ENCODE peak calls at places on chromosomes 5 and 9, in nine cellular contexts. One of them, this sample, is unnamed.

GRCh38 chr9:129131300-129132145 is 20.3 kb downstream of the PTPA start:
- DNase-seq in astrocyte: peak; percentile 16
- DNase-seq in fibroblast of lung: peak; percentile 65
- DNase-seq in H1: no peak
- DNase-seq in endothelial cell of umbilical vein: peak; percentile 65
- DNase-seq in mammary epithelial cell: peak; percentile 50
- DNase-seq in keratinocyte: no peak
- DNase-seq in SK-N-SH: peak; percentile 91
- DNase-seq in GM23248: peak; percentile 77
- DNase-seq in this sample: peak; percentile 92

GRCh38 chr5:91875133-91875779 is 492.1 kb upstream of the ARRDC3 start:
- DNase-seq in GM23248: no peak
- DNase-seq in astrocyte: no peak
- DNase-seq in H1: no peak
- DNase-seq in mammary epithelial cell: no peak
- DNase-seq in keratinocyte: no peak
- DNase-seq in endothelial cell of umbilical vein: no peak
- DNase-seq in SK-N-SH: no peak
- DNase-seq in fibroblast of lung: peak; percentile 72
- DNase-seq in this sample: no peak

GRCh38 chr9:36091028-36091953 is 45.2 kb upstream of the GLIPR2 start:
- DNase-seq in mammary epithelial cell: no peak
- DNase-seq in fibroblast of lung: peak; percentile 63
- DNase-seq in GM23248: peak; percentile 62
- DNase-seq in endothelial cell of umbilical vein: peak; percentile 83
- DNase-seq in astrocyte: peak; percentile 89
- DNase-seq in SK-N-SH: no peak
- DNase-seq in keratinocyte: no peak
- DNase-seq in H1: no peak
- DNase-seq in this sample: peak; percentile 27

GRCh38 chr5:149963722-149964121 is 3.2 kb downstream of the SLC26A2 start:
- DNase-seq in mammary epithelial cell: no peak
- DNase-seq in H1: no peak
- DNase-seq in endothelial cell of umbilical vein: no peak
- DNase-seq in fibroblast of lung: no peak
- DNase-seq in astrocyte: no peak
- DNase-seq in SK-N-SH: no peak
- DNase-seq in GM23248: no peak
- DNase-seq in keratinocyte: no peak
- DNase-seq in this sample: no peak

GRCh38 chr5:179326176-179326997 is 18.9 kb downstream of the ADAMTS2 start:
- DNase-seq in SK-N-SH: peak; percentile 92
- DNase-seq in H1: no peak
- DNase-seq in GM23248: peak; percentile 85
- DNase-seq in keratinocyte: no peak
- DNase-seq in fibroblast of lung: peak; percentile 78
- DNase-seq in endothelial cell of umbilical vein: no peak
- DNase-seq in astrocyte: no peak
- DNase-seq in mammary epithelial cell: no peak
- DNase-seq in this sample: no peak

GRCh38 chr5:129963359-129963758 is 59.1 kb downstream of the CHSY3 start:
- DNase-seq in H1: no peak
- DNase-seq in fibroblast of lung: peak; percentile 91
- DNase-seq in GM23248: peak; percentile 88
- DNase-seq in mammary epithelial cell: peak; percentile 66
- DNase-seq in SK-N-SH: no peak
- DNase-seq in keratinocyte: no peak
- DNase-seq in endothelial cell of umbilical vein: peak; percentile 90
- DNase-seq in astrocyte: peak; percentile 93
- DNase-seq in this sample: no peak

GRCh38 chr5:126594077-126594476 is 942 bp downstream of the ALDH7A1 start:
- DNase-seq in keratinocyte: peak; percentile 36
- DNase-seq in GM23248: peak; percentile 40
- DNase-seq in H1: no peak
- DNase-seq in mammary epithelial cell: peak; percentile 69
- DNase-seq in endothelial cell of umbilical vein: peak; percentile 25
- DNase-seq in SK-N-SH: no peak
- DNase-seq in astrocyte: peak; percentile 23
- DNase-seq in fibroblast of lung: peak; percentile 20
- DNase-seq in this sample: no peak

GRCh38 chr9:95742821-95743220 is 132.7 kb upstream of the ERCC6L2 start:
- DNase-seq in SK-N-SH: no peak
- DNase-seq in fibroblast of lung: no peak
- DNase-seq in H1: no peak
- DNase-seq in keratinocyte: no peak
- DNase-seq in astrocyte: no peak
- DNase-seq in endothelial cell of umbilical vein: peak; percentile 11
- DNase-seq in GM23248: no peak
- DNase-seq in mammary epithelial cell: no peak
- DNase-seq in this sample: no peak

GRCh38 chr5:121175986-121176385 is 675.7 kb upstream of the FTMT start:
- DNase-seq in astrocyte: no peak
- DNase-seq in mammary epithelial cell: no peak
- DNase-seq in H1: no peak
- DNase-seq in fibroblast of lung: peak; percentile 45
- DNase-seq in GM23248: no peak
- DNase-seq in endothelial cell of umbilical vein: no peak
- DNase-seq in SK-N-SH: no peak
- DNase-seq in keratinocyte: no peak
- DNase-seq in this sample: no peak

GRCh38 chr9:76297721-76298239 is 96.4 kb downstream of the RFK start:
- DNase-seq in mammary epithelial cell: no peak
- DNase-seq in keratinocyte: no peak
- DNase-seq in SK-N-SH: no peak
- DNase-seq in fibroblast of lung: peak; percentile 39
- DNase-seq in endothelial cell of umbilical vein: no peak
- DNase-seq in astrocyte: peak; percentile 19
- DNase-seq in GM23248: peak; percentile 51
- DNase-seq in H1: no peak
- DNase-seq in this sample: no peak

GRCh38 chr9:129612815-129613519 is 7.9 kb downstream of the C9orf50 start:
- DNase-seq in GM23248: no peak
- DNase-seq in astrocyte: no peak
- DNase-seq in H1: no peak
- DNase-seq in SK-N-SH: no peak
- DNase-seq in endothelial cell of umbilical vein: no peak
- DNase-seq in fibroblast of lung: no peak
- DNase-seq in keratinocyte: no peak
- DNase-seq in mammary epithelial cell: no peak
- DNase-seq in this sample: no peak

GRCh38 chr9:95645992-95646391 is 129.2 kb upstream of the PTCH1 start:
- DNase-seq in keratinocyte: no peak
- DNase-seq in fibroblast of lung: peak; percentile 53
- DNase-seq in astrocyte: peak; percentile 50
- DNase-seq in mammary epithelial cell: no peak
- DNase-seq in GM23248: peak; percentile 10
- DNase-seq in SK-N-SH: no peak
- DNase-seq in H1: no peak
- DNase-seq in endothelial cell of umbilical vein: peak; percentile 32
- DNase-seq in this sample: no peak

GRCh38 chr5:69188811-69189161 is 597 bp upstream of the CENPH start:
- DNase-seq in endothelial cell of umbilical vein: no peak
- DNase-seq in H1: no peak
- DNase-seq in SK-N-SH: no peak
- DNase-seq in mammary epithelial cell: no peak
- DNase-seq in fibroblast of lung: no peak
- DNase-seq in keratinocyte: no peak
- DNase-seq in astrocyte: no peak
- DNase-seq in GM23248: no peak
- DNase-seq in this sample: no peak

GRCh38 chr9:107213561-107214028 is 69.5 kb upstream of the RAD23B start:
- DNase-seq in mammary epithelial cell: peak; percentile 91
- DNase-seq in keratinocyte: peak; percentile 60
- DNase-seq in fibroblast of lung: peak; percentile 94
- DNase-seq in astrocyte: peak; percentile 96
- DNase-seq in SK-N-SH: no peak
- DNase-seq in H1: peak; percentile 5
- DNase-seq in endothelial cell of umbilical vein: peak; percentile 50
- DNase-seq in GM23248: peak; percentile 91
- DNase-seq in this sample: no peak

GRCh38 chr9:97271292-97271691 is 36.2 kb upstream of the CCDC180 start:
- DNase-seq in H1: no peak
- DNase-seq in SK-N-SH: no peak
- DNase-seq in GM23248: no peak
- DNase-seq in astrocyte: no peak
- DNase-seq in endothelial cell of umbilical vein: no peak
- DNase-seq in fibroblast of lung: no peak
- DNase-seq in mammary epithelial cell: no peak
- DNase-seq in keratinocyte: no peak
- DNase-seq in this sample: no peak
- H3K4me3 ChIP-seq in H1: no peak overlapping the region
- H3K4me3 ChIP-seq in SK-N-SH: no peak overlapping the region
- H3K4me3 ChIP-seq in GM23248: no peak overlapping the region
- H3K4me3 ChIP-seq in astrocyte: no peak overlapping the region
- H3K4me3 ChIP-seq in endothelial cell of umbilical vein: no peak overlapping the region
- H3K4me3 ChIP-seq in fibroblast of lung: no peak overlapping the region
- H3K4me3 ChIP-seq in mammary epithelial cell: no peak overlapping the region
- H3K4me3 ChIP-seq in keratinocyte: no peak overlapping the region
- H3K4me3 ChIP-seq in this sample: no peak overlapping the region

GRCh38 chr5:36896476-36896875 is 19.9 kb downstream of the NIPBL start:
- DNase-seq in H1: no peak
- DNase-seq in SK-N-SH: no peak
- DNase-seq in GM23248: no peak
- DNase-seq in mammary epithelial cell: no peak
- DNase-seq in astrocyte: no peak
- DNase-seq in fibroblast of lung: no peak
- DNase-seq in keratinocyte: no peak
- DNase-seq in endothelial cell of umbilical vein: no peak
- DNase-seq in this sample: no peak

GRCh38 chr5:36900279-36900678 is 23.7 kb downstream of the NIPBL start:
- DNase-seq in astrocyte: no peak
- DNase-seq in fibroblast of lung: no peak
- DNase-seq in keratinocyte: no peak
- DNase-seq in GM23248: no peak
- DNase-seq in endothelial cell of umbilical vein: no peak
- DNase-seq in mammary epithelial cell: no peak
- DNase-seq in SK-N-SH: no peak
- DNase-seq in H1: no peak
- DNase-seq in this sample: no peak

GRCh38 chr5:36894950-36895349 is 18.4 kb downstream of the NIPBL start:
- DNase-seq in keratinocyte: no peak
- DNase-seq in GM23248: no peak
- DNase-seq in fibroblast of lung: no peak
- DNase-seq in SK-N-SH: no peak
- DNase-seq in H1: no peak
- DNase-seq in astrocyte: no peak
- DNase-seq in mammary epithelial cell: no peak
- DNase-seq in endothelial cell of umbilical vein: no peak
- DNase-seq in this sample: no peak

GRCh38 chr5:36899860-36900259 is 23.3 kb downstream of the NIPBL start:
- DNase-seq in keratinocyte: no peak
- DNase-seq in astrocyte: no peak
- DNase-seq in fibroblast of lung: no peak
- DNase-seq in mammary epithelial cell: no peak
- DNase-seq in endothelial cell of umbilical vein: no peak
- DNase-seq in SK-N-SH: no peak
- DNase-seq in H1: no peak
- DNase-seq in GM23248: no peak
- DNase-seq in this sample: no peak

DNA sequence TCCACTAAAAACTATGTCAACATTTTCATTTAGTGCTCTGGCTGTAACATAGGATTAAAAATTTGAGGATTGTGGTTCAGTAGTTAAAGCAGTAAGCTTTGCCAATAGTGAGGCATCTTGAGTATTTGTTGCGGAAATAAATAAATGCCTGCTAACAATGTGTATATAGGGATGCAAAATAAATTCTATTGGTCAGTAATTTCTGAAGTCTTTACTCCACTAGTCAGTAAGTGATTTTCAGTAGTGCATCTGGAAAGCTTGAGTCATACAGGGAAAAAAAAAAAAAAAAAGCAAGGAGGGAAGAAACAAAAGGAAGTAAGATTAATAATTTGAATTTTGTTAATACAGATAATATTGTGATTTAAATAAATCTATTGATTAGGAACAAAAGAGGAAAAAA is 21.0 kb downstream of the NIPBL start:
- DNase-seq in SK-N-SH: no peak
- DNase-seq in mammary epithelial cell: no peak
- DNase-seq in GM23248: peak; percentile 60
- DNase-seq in H1: no peak
- DNase-seq in endothelial cell of umbilical vein: peak; percentile 52
- DNase-seq in fibroblast of lung: peak; percentile 45
- DNase-seq in astrocyte: peak; percentile 41
- DNase-seq in keratinocyte: no peak
- DNase-seq in this sample: no peak
- H4K20me1 ChIP-seq in SK-N-SH: peaks cover 95% of the 10 kb centered on the region
- H4K20me1 ChIP-seq in mammary epithelial cell: peaks cover 3% of the 10 kb centered on the region
- H4K20me1 ChIP-seq in GM23248: peaks cover 67% of the 10 kb centered on the region
- H4K20me1 ChIP-seq in H1: peaks cover 3% of the 10 kb centered on the region
- H4K20me1 ChIP-seq in endothelial cell of umbilical vein: peaks cover 24% of the 10 kb centered on the region
- H4K20me1 ChIP-seq in fibroblast of lung: peaks cover 5% of the 10 kb centered on the region
- H4K20me1 ChIP-seq in astrocyte: peaks cover 94% of the 10 kb centered on the region
- H4K20me1 ChIP-seq in keratinocyte: peaks cover 16% of the 10 kb centered on the region
- H4K20me1 ChIP-seq in this sample: peaks cover 11% of the 10 kb centered on the region

GRCh38 chr9:71442937-71443336 is 321.5 kb upstream of the TRPM3 start:
- DNase-seq in endothelial cell of umbilical vein: no peak
- DNase-seq in fibroblast of lung: no peak
- DNase-seq in keratinocyte: no peak
- DNase-seq in GM23248: no peak
- DNase-seq in astrocyte: no peak
- DNase-seq in SK-N-SH: no peak
- DNase-seq in mammary epithelial cell: no peak
- DNase-seq in H1: no peak
- DNase-seq in this sample: no peak

GRCh38 chr9:71446499-71447411 is 321.6 kb downstream of the CEMIP2 start:
- DNase-seq in GM23248: peak; percentile 81
- DNase-seq in fibroblast of lung: peak; percentile 51
- DNase-seq in astrocyte: peak; percentile 51
- DNase-seq in H1: peak; percentile 75
- DNase-seq in endothelial cell of umbilical vein: peak; percentile 68
- DNase-seq in mammary epithelial cell: peak; percentile 68
- DNase-seq in SK-N-SH: peak; percentile 52
- DNase-seq in keratinocyte: no peak
- DNase-seq in this sample: no peak

GRCh38 chr9:71446081-71446480 is 322.2 kb downstream of the CEMIP2 start:
- DNase-seq in SK-N-SH: no peak
- DNase-seq in astrocyte: no peak
- DNase-seq in mammary epithelial cell: no peak
- DNase-seq in keratinocyte: no peak
- DNase-seq in fibroblast of lung: no peak
- DNase-seq in endothelial cell of umbilical vein: no peak
- DNase-seq in GM23248: no peak
- DNase-seq in H1: no peak
- DNase-seq in this sample: no peak
- H3K4me3 ChIP-seq in SK-N-SH: no peak overlapping the region
- H3K4me3 ChIP-seq in astrocyte: peak overlapping the region; percentile 60
- H3K4me3 ChIP-seq in mammary epithelial cell: no peak overlapping the region
- H3K4me3 ChIP-seq in keratinocyte: no peak overlapping the region
- H3K4me3 ChIP-seq in fibroblast of lung: no peak overlapping the region
- H3K4me3 ChIP-seq in endothelial cell of umbilical vein: no peak overlapping the region
- H3K4me3 ChIP-seq in GM23248: peak overlapping the region; percentile 72
- H3K4me3 ChIP-seq in H1: peak overlapping the region; percentile 74
- H3K4me3 ChIP-seq in this sample: no peak overlapping the region

GRCh38 chr9:136353088-136353487 is 10.5 kb downstream of the DNLZ start:
- DNase-seq in GM23248: no peak
- DNase-seq in mammary epithelial cell: no peak
- DNase-seq in H1: no peak
- DNase-seq in endothelial cell of umbilical vein: no peak
- DNase-seq in fibroblast of lung: no peak
- DNase-seq in keratinocyte: no peak
- DNase-seq in astrocyte: no peak
- DNase-seq in SK-N-SH: no peak
- DNase-seq in this sample: no peak
- H4K20me1 ChIP-seq in GM23248: no peaks in the 10 kb centered on the region
- H4K20me1 ChIP-seq in mammary epithelial cell: no peaks in the 10 kb centered on the region
- H4K20me1 ChIP-seq in H1: no peaks in the 10 kb centered on the region
- H4K20me1 ChIP-seq in endothelial cell of umbilical vein: no peaks in the 10 kb centered on the region
- H4K20me1 ChIP-seq in fibroblast of lung: no peaks in the 10 kb centered on the region
- H4K20me1 ChIP-seq in keratinocyte: no peaks in the 10 kb centered on the region
- H4K20me1 ChIP-seq in astrocyte: peaks cover 25% of the 10 kb centered on the region
- H4K20me1 ChIP-seq in SK-N-SH: no peaks in the 10 kb centered on the region
- H4K20me1 ChIP-seq in this sample: peaks cover 22% of the 10 kb centered on the region